ENCODE peak calls at places on chromosomes 12 and 14, in eight cellular contexts. One of them, this sample, is unnamed.

GRCh38 chr12:66092559-66093269 is 37.8 kb downstream of the LLPH start:
- DNase-seq in amniotic stem cell: peak; percentile 31
- DNase-seq in activated naive CD8-positive, alpha-beta T cell treated with anti-CD3 and anti-CD28 coated beads, Interleukin-2, amount 50 U/mL, for 24 hours: no peak
- DNase-seq in EL: peak; percentile 67
- DNase-seq in frontal cortex: no peak
- DNase-seq in dorsolateral prefrontal cortex: no peak
- DNase-seq in hippocampal formation: no peak
- DNase-seq in heart left ventricle: no peak
- DNase-seq in this sample: no peak

GRCh38 chr12:10362828-10363664 is 26.8 kb downstream of the KLRK1 start:
- DNase-seq in activated naive CD8-positive, alpha-beta T cell treated with anti-CD3 and anti-CD28 coated beads, Interleukin-2, amount 50 U/mL, for 24 hours: no peak
- DNase-seq in heart left ventricle: no peak
- DNase-seq in frontal cortex: no peak
- DNase-seq in EL: no peak
- DNase-seq in hippocampal formation: no peak
- DNase-seq in amniotic stem cell: no peak
- DNase-seq in dorsolateral prefrontal cortex: no peak
- DNase-seq in this sample: no peak

GRCh38 chr14:74573421-74574091 is 38.5 kb downstream of the LTBP2 start:
- DNase-seq in heart left ventricle: no peak
- DNase-seq in activated naive CD8-positive, alpha-beta T cell treated with anti-CD3 and anti-CD28 coated beads, Interleukin-2, amount 50 U/mL, for 24 hours: no peak
- DNase-seq in amniotic stem cell: no peak
- DNase-seq in dorsolateral prefrontal cortex: no peak
- DNase-seq in hippocampal formation: no peak
- DNase-seq in frontal cortex: no peak
- DNase-seq in EL: no peak
- DNase-seq in this sample: no peak

GRCh38 chr12:123956249-123956648 is 16.4 kb downstream of the CCDC92 start:
- DNase-seq in frontal cortex: no peak
- DNase-seq in amniotic stem cell: no peak
- DNase-seq in EL: no peak
- DNase-seq in hippocampal formation: no peak
- DNase-seq in heart left ventricle: no peak
- DNase-seq in activated naive CD8-positive, alpha-beta T cell treated with anti-CD3 and anti-CD28 coated beads, Interleukin-2, amount 50 U/mL, for 24 hours: no peak
- DNase-seq in dorsolateral prefrontal cortex: no peak
- DNase-seq in this sample: no peak

GRCh38 chr14:27078176-27078575 is 480.3 kb upstream of the NOVA1 start:
- DNase-seq in hippocampal formation: no peak
- DNase-seq in amniotic stem cell: no peak
- DNase-seq in dorsolateral prefrontal cortex: no peak
- DNase-seq in frontal cortex: no peak
- DNase-seq in heart left ventricle: no peak
- DNase-seq in activated naive CD8-positive, alpha-beta T cell treated with anti-CD3 and anti-CD28 coated beads, Interleukin-2, amount 50 U/mL, for 24 hours: no peak
- DNase-seq in EL: no peak
- DNase-seq in this sample: no peak

GRCh38 chr14:32986791-32987545 is 48.3 kb downstream of the NPAS3 start:
- DNase-seq in frontal cortex: peak; percentile 21
- DNase-seq in dorsolateral prefrontal cortex: peak; percentile 80
- DNase-seq in EL: peak; percentile 6
- DNase-seq in amniotic stem cell: no peak
- DNase-seq in heart left ventricle: no peak
- DNase-seq in activated naive CD8-positive, alpha-beta T cell treated with anti-CD3 and anti-CD28 coated beads, Interleukin-2, amount 50 U/mL, for 24 hours: no peak
- DNase-seq in hippocampal formation: peak; percentile 95
- DNase-seq in this sample: no peak

GRCh38 chr12:95240556-95240955 is 22.9 kb downstream of the VEZT start:
- DNase-seq in activated naive CD8-positive, alpha-beta T cell treated with anti-CD3 and anti-CD28 coated beads, Interleukin-2, amount 50 U/mL, for 24 hours: no peak
- DNase-seq in hippocampal formation: no peak
- DNase-seq in dorsolateral prefrontal cortex: no peak
- DNase-seq in heart left ventricle: no peak
- DNase-seq in frontal cortex: no peak
- DNase-seq in amniotic stem cell: no peak
- DNase-seq in EL: no peak
- DNase-seq in this sample: no peak

GRCh38 chr12:106284294-106285105 is 18.0 kb upstream of the TCP11L2 start:
- DNase-seq in dorsolateral prefrontal cortex: no peak
- DNase-seq in EL: no peak
- DNase-seq in activated naive CD8-positive, alpha-beta T cell treated with anti-CD3 and anti-CD28 coated beads, Interleukin-2, amount 50 U/mL, for 24 hours: no peak
- DNase-seq in hippocampal formation: no peak
- DNase-seq in frontal cortex: no peak
- DNase-seq in amniotic stem cell: no peak
- DNase-seq in heart left ventricle: no peak
- DNase-seq in this sample: no peak

GRCh38 chr12:2691340-2692111 is 103.2 kb upstream of the FKBP4 start:
- DNase-seq in amniotic stem cell: no peak
- DNase-seq in EL: no peak
- DNase-seq in activated naive CD8-positive, alpha-beta T cell treated with anti-CD3 and anti-CD28 coated beads, Interleukin-2, amount 50 U/mL, for 24 hours: peak; percentile 58
- DNase-seq in heart left ventricle: no peak
- DNase-seq in dorsolateral prefrontal cortex: no peak
- DNase-seq in hippocampal formation: no peak
- DNase-seq in frontal cortex: no peak
- DNase-seq in this sample: peak; percentile 58

GRCh38 chr12:91053951-91054715 is 3.7 kb downstream of the KERA start:
- DNase-seq in hippocampal formation: no peak
- DNase-seq in frontal cortex: no peak
- DNase-seq in activated naive CD8-positive, alpha-beta T cell treated with anti-CD3 and anti-CD28 coated beads, Interleukin-2, amount 50 U/mL, for 24 hours: no peak
- DNase-seq in amniotic stem cell: peak; percentile 51
- DNase-seq in EL: peak; percentile 65
- DNase-seq in heart left ventricle: peak; percentile 43
- DNase-seq in dorsolateral prefrontal cortex: no peak
- DNase-seq in this sample: no peak

GRCh38 chr14:94581127-94581999 is at the start of gene SERPINA5:
- DNase-seq in amniotic stem cell: no peak
- DNase-seq in heart left ventricle: peak; percentile 32
- DNase-seq in hippocampal formation: no peak
- DNase-seq in activated naive CD8-positive, alpha-beta T cell treated with anti-CD3 and anti-CD28 coated beads, Interleukin-2, amount 50 U/mL, for 24 hours: no peak
- DNase-seq in EL: peak; percentile 65
- DNase-seq in frontal cortex: no peak
- DNase-seq in dorsolateral prefrontal cortex: no peak
- DNase-seq in this sample: no peak

GRCh38 chr12:128684357-128684756 is 139.4 kb downstream of the SLC15A4 start:
- DNase-seq in heart left ventricle: no peak
- DNase-seq in activated naive CD8-positive, alpha-beta T cell treated with anti-CD3 and anti-CD28 coated beads, Interleukin-2, amount 50 U/mL, for 24 hours: no peak
- DNase-seq in amniotic stem cell: no peak
- DNase-seq in frontal cortex: peak; percentile 18
- DNase-seq in EL: no peak
- DNase-seq in dorsolateral prefrontal cortex: no peak
- DNase-seq in hippocampal formation: peak; percentile 2
- DNase-seq in this sample: no peak

GRCh38 chr12:71710276-71711125 is 24.6 kb downstream of the TMEM19 start:
- DNase-seq in EL: peak; percentile 92
- DNase-seq in amniotic stem cell: peak; percentile 63
- DNase-seq in frontal cortex: no peak
- DNase-seq in activated naive CD8-positive, alpha-beta T cell treated with anti-CD3 and anti-CD28 coated beads, Interleukin-2, amount 50 U/mL, for 24 hours: no peak
- DNase-seq in dorsolateral prefrontal cortex: no peak
- DNase-seq in heart left ventricle: no peak
- DNase-seq in hippocampal formation: no peak
- DNase-seq in this sample: no peak

GRCh38 chr14:87628129-87628528 is 364.9 kb downstream of the GALC start:
- DNase-seq in frontal cortex: no peak
- DNase-seq in EL: peak; percentile 14
- DNase-seq in dorsolateral prefrontal cortex: no peak
- DNase-seq in amniotic stem cell: no peak
- DNase-seq in heart left ventricle: peak; percentile 47
- DNase-seq in activated naive CD8-positive, alpha-beta T cell treated with anti-CD3 and anti-CD28 coated beads, Interleukin-2, amount 50 U/mL, for 24 hours: no peak
- DNase-seq in hippocampal formation: peak; percentile 30
- DNase-seq in this sample: no peak

GRCh38 chr12:100963381-100963780 is 168.8 kb downstream of the ANO4 start:
- DNase-seq in hippocampal formation: no peak
- DNase-seq in heart left ventricle: no peak
- DNase-seq in amniotic stem cell: no peak
- DNase-seq in dorsolateral prefrontal cortex: no peak
- DNase-seq in frontal cortex: no peak
- DNase-seq in activated naive CD8-positive, alpha-beta T cell treated with anti-CD3 and anti-CD28 coated beads, Interleukin-2, amount 50 U/mL, for 24 hours: no peak
- DNase-seq in EL: no peak
- DNase-seq in this sample: no peak

GRCh38 chr12:132285991-132286681 is 43.3 kb downstream of the GALNT9 start:
- DNase-seq in dorsolateral prefrontal cortex: no peak
- DNase-seq in frontal cortex: no peak
- DNase-seq in amniotic stem cell: no peak
- DNase-seq in activated naive CD8-positive, alpha-beta T cell treated with anti-CD3 and anti-CD28 coated beads, Interleukin-2, amount 50 U/mL, for 24 hours: no peak
- DNase-seq in heart left ventricle: peak; percentile 45
- DNase-seq in hippocampal formation: no peak
- DNase-seq in EL: peak; percentile 56
- DNase-seq in this sample: no peak

GRCh38 chr14:63717704-63718103 is 10.2 kb downstream of the SGPP1 start:
- DNase-seq in heart left ventricle: no peak
- DNase-seq in amniotic stem cell: no peak
- DNase-seq in dorsolateral prefrontal cortex: no peak
- DNase-seq in EL: peak; percentile 13
- DNase-seq in frontal cortex: no peak
- DNase-seq in activated naive CD8-positive, alpha-beta T cell treated with anti-CD3 and anti-CD28 coated beads, Interleukin-2, amount 50 U/mL, for 24 hours: no peak
- DNase-seq in hippocampal formation: no peak
- DNase-seq in this sample: no peak

GRCh38 chr12:48199784-48200198 is 3.3 kb downstream of the OR10AD1 start:
- DNase-seq in heart left ventricle: no peak
- DNase-seq in EL: peak; percentile 44
- DNase-seq in dorsolateral prefrontal cortex: no peak
- DNase-seq in activated naive CD8-positive, alpha-beta T cell treated with anti-CD3 and anti-CD28 coated beads, Interleukin-2, amount 50 U/mL, for 24 hours: no peak
- DNase-seq in hippocampal formation: no peak
- DNase-seq in frontal cortex: no peak
- DNase-seq in amniotic stem cell: no peak
- DNase-seq in this sample: no peak

GRCh38 chr14:57060276-57060956 is 208.3 kb downstream of the EXOC5 start:
- DNase-seq in frontal cortex: peak; percentile 22
- DNase-seq in heart left ventricle: no peak
- DNase-seq in hippocampal formation: no peak
- DNase-seq in dorsolateral prefrontal cortex: peak; percentile 48
- DNase-seq in EL: no peak
- DNase-seq in activated naive CD8-positive, alpha-beta T cell treated with anti-CD3 and anti-CD28 coated beads, Interleukin-2, amount 50 U/mL, for 24 hours: peak; percentile 8
- DNase-seq in amniotic stem cell: no peak
- DNase-seq in this sample: no peak

GRCh38 chr14:43540948-43541347 is 966.1 kb downstream of the FSCB start:
- DNase-seq in activated naive CD8-positive, alpha-beta T cell treated with anti-CD3 and anti-CD28 coated beads, Interleukin-2, amount 50 U/mL, for 24 hours: no peak
- DNase-seq in frontal cortex: no peak
- DNase-seq in hippocampal formation: no peak
- DNase-seq in heart left ventricle: no peak
- DNase-seq in EL: no peak
- DNase-seq in amniotic stem cell: no peak
- DNase-seq in dorsolateral prefrontal cortex: no peak
- DNase-seq in this sample: no peak

GRCh38 chr12:114681149-114681849 is 2.7 kb downstream of the TBX3 start:
- DNase-seq in activated naive CD8-positive, alpha-beta T cell treated with anti-CD3 and anti-CD28 coated beads, Interleukin-2, amount 50 U/mL, for 24 hours: no peak
- DNase-seq in frontal cortex: no peak
- DNase-seq in amniotic stem cell: no peak
- DNase-seq in hippocampal formation: no peak
- DNase-seq in dorsolateral prefrontal cortex: no peak
- DNase-seq in heart left ventricle: no peak
- DNase-seq in EL: peak; percentile 50
- DNase-seq in this sample: no peak

GRCh38 chr12:3313655-3314305 is 177.2 kb upstream of the PRMT8 start:
- DNase-seq in amniotic stem cell: no peak
- DNase-seq in EL: peak; percentile 53
- DNase-seq in heart left ventricle: no peak
- DNase-seq in dorsolateral prefrontal cortex: peak; percentile 68
- DNase-seq in activated naive CD8-positive, alpha-beta T cell treated with anti-CD3 and anti-CD28 coated beads, Interleukin-2, amount 50 U/mL, for 24 hours: peak; percentile 6
- DNase-seq in frontal cortex: no peak
- DNase-seq in hippocampal formation: no peak
- DNase-seq in this sample: peak; percentile 31

GRCh38 chr12:104457746-104458644 is 1.2 kb downstream of the CHST11 start:
- DNase-seq in EL: peak; percentile 28
- DNase-seq in dorsolateral prefrontal cortex: no peak
- DNase-seq in hippocampal formation: no peak
- DNase-seq in amniotic stem cell: no peak
- DNase-seq in heart left ventricle: peak; percentile 27
- DNase-seq in activated naive CD8-positive, alpha-beta T cell treated with anti-CD3 and anti-CD28 coated beads, Interleukin-2, amount 50 U/mL, for 24 hours: peak; percentile 56
- DNase-seq in frontal cortex: peak; percentile 33
- DNase-seq in this sample: peak; percentile 64

GRCh38 chr14:89277229-89277628 is 139.8 kb downstream of the FOXN3 start:
- DNase-seq in heart left ventricle: no peak
- DNase-seq in hippocampal formation: no peak
- DNase-seq in frontal cortex: no peak
- DNase-seq in EL: no peak
- DNase-seq in dorsolateral prefrontal cortex: no peak
- DNase-seq in amniotic stem cell: no peak
- DNase-seq in activated naive CD8-positive, alpha-beta T cell treated with anti-CD3 and anti-CD28 coated beads, Interleukin-2, amount 50 U/mL, for 24 hours: no peak
- DNase-seq in this sample: no peak

GRCh38 chr14:103847954-103848719 is 762 bp upstream of the PPP1R13B start:
- DNase-seq in amniotic stem cell: no peak
- DNase-seq in dorsolateral prefrontal cortex: no peak
- DNase-seq in frontal cortex: peak; percentile 52
- DNase-seq in EL: no peak
- DNase-seq in heart left ventricle: peak; percentile 46
- DNase-seq in hippocampal formation: no peak
- DNase-seq in activated naive CD8-positive, alpha-beta T cell treated with anti-CD3 and anti-CD28 coated beads, Interleukin-2, amount 50 U/mL, for 24 hours: no peak
- DNase-seq in this sample: no peak

GRCh38 chr12:43273467-43273866 is 278.5 kb downstream of the ADAMTS20 start:
- DNase-seq in amniotic stem cell: no peak
- DNase-seq in frontal cortex: no peak
- DNase-seq in dorsolateral prefrontal cortex: no peak
- DNase-seq in activated naive CD8-positive, alpha-beta T cell treated with anti-CD3 and anti-CD28 coated beads, Interleukin-2, amount 50 U/mL, for 24 hours: no peak
- DNase-seq in EL: no peak
- DNase-seq in hippocampal formation: no peak
- DNase-seq in heart left ventricle: no peak
- DNase-seq in this sample: no peak

GRCh38 chr12:2273288-2273687 is 220.5 kb downstream of the CACNA1C start:
- DNase-seq in activated naive CD8-positive, alpha-beta T cell treated with anti-CD3 and anti-CD28 coated beads, Interleukin-2, amount 50 U/mL, for 24 hours: no peak
- DNase-seq in frontal cortex: no peak
- DNase-seq in EL: peak; percentile 66
- DNase-seq in dorsolateral prefrontal cortex: no peak
- DNase-seq in hippocampal formation: no peak
- DNase-seq in heart left ventricle: peak; percentile 63
- DNase-seq in amniotic stem cell: peak; percentile 25
- DNase-seq in this sample: no peak

GRCh38 chr12:68350753-68351152 is 18.6 kb upstream of the MDM1 start:
- DNase-seq in hippocampal formation: no peak
- DNase-seq in EL: peak; percentile 62
- DNase-seq in amniotic stem cell: peak; percentile 2
- DNase-seq in activated naive CD8-positive, alpha-beta T cell treated with anti-CD3 and anti-CD28 coated beads, Interleukin-2, amount 50 U/mL, for 24 hours: no peak
- DNase-seq in frontal cortex: no peak
- DNase-seq in dorsolateral prefrontal cortex: no peak
- DNase-seq in heart left ventricle: no peak
- DNase-seq in this sample: no peak

GRCh38 chr12:52032431-52032796 is 18.8 kb upstream of the NR4A1 start:
- DNase-seq in heart left ventricle: peak; percentile 85
- DNase-seq in dorsolateral prefrontal cortex: peak; percentile 68
- DNase-seq in activated naive CD8-positive, alpha-beta T cell treated with anti-CD3 and anti-CD28 coated beads, Interleukin-2, amount 50 U/mL, for 24 hours: no peak
- DNase-seq in frontal cortex: no peak
- DNase-seq in amniotic stem cell: no peak
- DNase-seq in EL: no peak
- DNase-seq in hippocampal formation: peak; percentile 71
- DNase-seq in this sample: no peak

GRCh38 chr12:108338915-108339657 is at the start of gene CMKLR1:
- DNase-seq in heart left ventricle: peak; percentile 75
- DNase-seq in hippocampal formation: no peak
- DNase-seq in EL: no peak
- DNase-seq in activated naive CD8-positive, alpha-beta T cell treated with anti-CD3 and anti-CD28 coated beads, Interleukin-2, amount 50 U/mL, for 24 hours: no peak
- DNase-seq in frontal cortex: no peak
- DNase-seq in dorsolateral prefrontal cortex: peak; percentile 57
- DNase-seq in amniotic stem cell: no peak
- DNase-seq in this sample: peak; percentile 7

GRCh38 chr12:29743801-29744200 is 39.9 kb downstream of the TMTC1 start:
- DNase-seq in hippocampal formation: no peak
- DNase-seq in frontal cortex: no peak
- DNase-seq in activated naive CD8-positive, alpha-beta T cell treated with anti-CD3 and anti-CD28 coated beads, Interleukin-2, amount 50 U/mL, for 24 hours: no peak
- DNase-seq in EL: peak; percentile 68
- DNase-seq in heart left ventricle: no peak
- DNase-seq in dorsolateral prefrontal cortex: no peak
- DNase-seq in amniotic stem cell: no peak
- DNase-seq in this sample: no peak

This sample was measured in DND-41.